ENCODE peak calls at places on chromosome X, in eight cellular contexts. D is AG04450, H is fibroblast of lung, E is PC-9, R is upper lobe of right lung, A is brain microvascular endothelial cell, W is AG10803, I is GM12865. K is an unnamed sample.

GRCh38 chrX:54921427-54922021 is 900 bp downstream of the TRO start:
- DNase-seq in D (peak), A (peak), H (peak), R (peak), I (peak), E (no peak), W (peak), K (peak)

GRCh38 chrX:71935542-71935941 is 24.9 kb downstream of the NHSL2 start:
- DNase-seq in D (no peak), I (no peak), A (no peak), R (no peak), E (no peak), H (no peak), W (no peak), K (no peak)

GRCh38 chrX:23902419-23902818 is 5.3 kb downstream of the APOO start:
- DNase-seq in H (peak), A (peak), E (no peak), I (peak), R (no peak), D (no peak), W (peak), K (peak)

GRCh38 chrX:38312436-38312835 is 14.9 kb downstream of the RPGR start:
- DNase-seq in D (no peak), I (no peak), W (peak), R (no peak), H (peak), E (no peak), A (peak), K (peak)

GRCh38 chrX:53732797-53733196 is 46.3 kb upstream of the HUWE1 start:
- DNase-seq in I (peak), W (no peak), D (no peak), H (no peak), E (no peak), R (no peak), A (no peak), K (no peak)

GRCh38 chrX:62931625-62932024 is 419.5 kb downstream of the SPIN4 start:
- DNase-seq in R (no peak), W (no peak), D (no peak), I (no peak), E (no peak), H (no peak), A (no peak), K (no peak)

GRCh38 chrX:71475906-71476305 is 57.0 kb upstream of the OGT start:
- DNase-seq in D (no peak), A (no peak), W (peak), I (no peak), E (no peak), H (peak), R (no peak), K (no peak)

GRCh38 chrX:21479695-21480280 is 105.6 kb downstream of the CNKSR2 start:
- DNase-seq in D (peak), I (peak), W (peak), A (peak), R (no peak), H (peak), E (peak), K (peak)

GRCh38 chrX:2441466-2441865 is 59.3 kb downstream of the DHRSX start:
- DNase-seq in A (no peak), W (no peak), E (no peak), I (no peak), R (peak), D (no peak), H (no peak), K (no peak)

GRCh38 chrX:23634181-23634580 is 33.1 kb upstream of the PRDX4 start:
- DNase-seq in R (no peak), I (peak), A (no peak), E (no peak), D (no peak), H (no peak), W (no peak), K (peak)

GRCh38 chrX:114619874-114620273 is 36.0 kb downstream of the HTR2C start:
- DNase-seq in I (peak), E (no peak), D (no peak), R (no peak), W (peak), H (no peak), A (no peak), K (peak)

GRCh38 chrX:150575415-150575814 is 7.0 kb downstream of the MTM1 start:
- DNase-seq in I (peak), R (no peak), E (peak), D (no peak), H (peak), W (peak), A (no peak), K (peak)

GRCh38 chrX:154486052-154486395 is 391 bp downstream of the UBL4A start:
- DNase-seq in I (peak), R (peak), E (peak), H (no peak), D (no peak), W (no peak), A (no peak), K (no peak)

GRCh38 chrX:93259029-93259428 is 414.3 kb downstream of the NAP1L3 start:
- DNase-seq in D (no peak), W (no peak), R (no peak), I (no peak), A (no peak), H (no peak), E (no peak), K (no peak)

GRCh38 chrX:74218895-74219294 is 85.1 kb upstream of the ZCCHC13 start:
- DNase-seq in I (no peak), E (no peak), A (no peak), R (no peak), D (no peak), H (no peak), W (no peak), K (no peak)

GRCh38 chrX:3268804-3269203 is 77.6 kb downstream of the MXRA5 start:
- DNase-seq in E (no peak), W (peak), H (peak), I (no peak), R (no peak), A (no peak), D (no peak), K (peak)

GRCh38 chrX:46812445-46812844 is 24.4 kb upstream of the RP2 start:
- DNase-seq in E (peak), H (no peak), A (no peak), W (no peak), D (no peak), R (no peak), I (no peak), K (no peak)

GRCh38 chrX:71144651-71145050 is at the start of gene NLGN3:
- DNase-seq in I (no peak), A (no peak), W (no peak), E (no peak), R (no peak), H (no peak), D (no peak), K (no peak)

GRCh38 chrX:63913719-63914118 is 128.7 kb upstream of the ARHGEF9 start:
- DNase-seq in R (no peak), H (no peak), I (no peak), W (no peak), E (no peak), D (no peak), A (no peak), K (no peak)

GRCh38 chrX:47191806-47192401 is 1.7 kb upstream of the UBA1 start:
- DNase-seq in R (no peak), E (no peak), A (no peak), D (no peak), W (no peak), I (no peak), H (no peak), K (no peak)

GRCh38 chrX:7086384-7086783 is 61.1 kb upstream of the STS start:
- DNase-seq in H (peak), I (peak), E (no peak), R (no peak), W (no peak), D (no peak), A (no peak), K (no peak)

GRCh38 chrX:110418220-110418856 is 59.7 kb downstream of the RTL9 start:
- DNase-seq in H (peak), R (peak), E (no peak), A (peak), W (peak), I (no peak), D (peak), K (peak)

GRCh38 chrX:111127038-111127437 is 31.0 kb downstream of the PAK3 start:
- DNase-seq in E (no peak), W (no peak), A (no peak), H (no peak), I (no peak), D (no peak), R (no peak), K (no peak)

GRCh38 chrX:41779941-41780340 is 56.0 kb downstream of the GPR82 start:
- DNase-seq in E (no peak), W (no peak), I (no peak), D (no peak), H (no peak), A (no peak), R (no peak), K (no peak)

GRCh38 chrX:33188286-33188685 is 23.1 kb downstream of the DMD start:
- DNase-seq in A (no peak), E (no peak), R (no peak), I (no peak), D (no peak), W (no peak), H (no peak), K (no peak)

GRCh38 chrX:52422884-52423283 is 54.1 kb downstream of the XAGE2 start:
- DNase-seq in W (peak), H (peak), E (no peak), A (peak), D (peak), I (no peak), R (no peak), K (peak)

GRCh38 chrX:110310896-110311295 is 7.0 kb downstream of the AMMECR1 start:
- DNase-seq in A (no peak), H (no peak), E (no peak), D (no peak), W (no peak), R (no peak), I (peak), K (peak)

GRCh38 chrX:18377802-18378201 is 23.3 kb upstream of the SCML2 start:
- DNase-seq in R (no peak), W (peak), I (peak), A (no peak), H (no peak), E (peak), D (no peak), K (peak)
- TF ChIP-seq CTCF in R (peak), W (peak), I (peak), A (peak), H (peak), E (peak), D (peak), K (peak)

DNA sequence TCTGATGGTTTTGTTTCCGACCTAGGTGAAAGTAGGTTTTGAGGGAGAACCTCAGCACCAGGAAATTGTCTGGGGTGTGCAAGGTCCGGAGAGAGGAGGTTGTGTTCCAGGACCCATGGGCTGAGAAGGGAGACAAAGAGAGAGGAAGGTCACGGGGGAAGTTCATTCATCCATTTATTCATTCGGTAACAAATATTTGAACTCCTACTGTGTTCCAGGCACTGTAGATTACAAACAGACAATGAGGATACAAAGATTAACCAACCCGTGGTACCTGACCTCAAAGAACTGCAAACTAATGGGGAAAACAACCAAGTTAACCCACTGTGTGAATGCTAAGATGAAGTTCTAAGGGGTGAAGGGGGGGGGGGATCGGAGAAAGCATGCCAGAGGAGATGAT is 1.8 kb upstream of the GPC3 start:
- DNase-seq in D (no peak), H (no peak), I (no peak), E (no peak), A (no peak), W (no peak), R (no peak), K (no peak)
- H3K4me3 ChIP-seq in D (no peak), H (no peak), I (no peak), E (no peak), A (no peak), W (no peak), R (no peak), K (no peak)

GRCh38 chrX:44904542-44905115 is 31.6 kb downstream of the KDM6A start:
- DNase-seq in I (no peak), R (no peak), D (no peak), W (peak), E (no peak), A (no peak), H (peak), K (no peak)
- TF ChIP-seq CTCF in I (no peak), R (no peak), D (peak), W (peak), E (no peak), A (peak), H (peak), K (peak)

GRCh38 chrX:130211415-130212186 is 39.8 kb downstream of the RAB33A start:
- DNase-seq in A (no peak), R (no peak), E (no peak), I (no peak), D (no peak), W (no peak), H (no peak), K (no peak)
- H3K4me3 ChIP-seq in A (no peak), R (no peak), E (no peak), I (no peak), D (no peak), W (no peak), H (no peak), K (no peak)

GRCh38 chrX:151773434-151773833 is 38.9 kb downstream of the CNGA2 start:
- DNase-seq in D (no peak), R (no peak), W (no peak), H (no peak), I (no peak), A (no peak), E (no peak), K (no peak)
- TF ChIP-seq CTCF in D (no peak), R (no peak), W (no peak), H (no peak), I (no peak), A (no peak), E (peak), K (no peak)

GRCh38 chrX:131711478-131711867 is 167.6 kb downstream of the OR13H1 start:
- DNase-seq in D (no peak), A (no peak), W (no peak), R (no peak), I (no peak), E (no peak), H (no peak), K (no peak)
- H3K4me3 ChIP-seq in D (no peak), A (peak), W (no peak), R (no peak), I (no peak), E (no peak), H (peak), K (no peak)

GRCh38 chrX:128805236-128805635 is 718.1 kb downstream of the SMARCA1 start:
- DNase-seq in E (no peak), H (no peak), R (no peak), D (no peak), W (no peak), I (no peak), A (no peak), K (no peak)

GRCh38 chrX:128804828-128805227 is 718.5 kb downstream of the SMARCA1 start:
- DNase-seq in A (no peak), I (no peak), W (no peak), H (no peak), D (no peak), E (no peak), R (no peak), K (no peak)

DNA sequence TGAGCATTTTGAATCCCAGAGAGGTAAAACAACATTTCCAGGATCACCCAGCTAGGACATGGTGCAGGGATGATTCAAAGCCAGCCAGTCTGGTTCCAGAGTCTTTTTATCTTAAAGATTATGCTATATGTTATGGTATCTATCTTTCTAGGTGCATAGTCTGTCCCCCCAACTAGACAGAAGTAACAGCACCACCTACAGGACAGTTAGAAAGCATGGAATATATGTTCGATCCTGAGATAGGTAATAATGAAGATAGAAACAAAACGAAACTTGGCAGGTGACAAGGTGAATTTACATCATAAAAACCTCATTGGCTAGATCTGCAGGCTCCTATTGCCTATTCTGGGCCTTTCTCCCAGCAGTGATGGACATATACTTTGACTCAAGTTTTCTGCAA is 723.2 kb downstream of the SMARCA1 start:
- DNase-seq in R (no peak), I (no peak), W (no peak), D (no peak), A (no peak), H (no peak), E (no peak), K (no peak)
- TF ChIP-seq CTCF in R (no peak), I (peak), W (no peak), D (no peak), A (no peak), H (no peak), E (peak), K (no peak)

DNA sequence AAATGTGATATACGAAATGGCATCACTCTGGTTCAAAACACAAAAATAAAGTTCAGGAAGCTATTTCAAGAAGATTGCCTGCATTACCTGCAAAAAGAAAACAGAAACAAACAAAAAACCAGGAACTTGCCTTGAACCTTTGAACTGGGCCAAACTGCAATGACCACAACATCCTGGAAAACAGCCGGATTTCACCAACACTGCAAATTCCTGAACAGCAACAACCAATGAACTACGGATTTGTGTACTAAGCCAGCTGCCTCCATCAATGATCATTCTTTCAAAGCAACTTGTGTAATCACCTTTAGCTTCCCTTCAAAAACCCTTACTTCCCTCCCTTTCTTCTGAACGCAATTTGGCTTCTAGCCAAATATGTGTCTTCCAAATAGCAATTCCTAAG is 98.6 kb upstream of the FAM47C start:
- DNase-seq in E (no peak), R (no peak), D (no peak), H (peak), I (no peak), W (peak), A (no peak), K (peak)
- H3K4me3 ChIP-seq in E (no peak), R (no peak), D (no peak), H (no peak), I (no peak), W (no peak), A (no peak), K (no peak)

K was measured in cardiac fibroblast.